ENCODE peak calls at places on chromosomes 6 and 20, in ten cellular contexts. One of them, this sample, is unnamed.

GRCh38 chr6:42010185-42010872 is 40.0 kb upstream of the TAF8 start:
- DNase-seq in nephron progenitor cell: no peak
- DNase-seq in kidney epithelial cell: no peak
- DNase-seq in breast epithelium: no peak
- DNase-seq in cardiac muscle cell: peak
- DNase-seq in colonic mucosa: no peak
- DNase-seq in activated B cell treated with CpG ODN at 0.5 μM for 24 hours: no peak
- DNase-seq in choroid plexus epithelial cell: no peak
- DNase-seq in heart left ventricle: no peak
- DNase-seq in ovary: no peak
- DNase-seq in this sample: no peak

GRCh38 chr20:38084425-38084951 is 50.9 kb downstream of the RPRD1B start:
- DNase-seq in cardiac muscle cell: peak
- DNase-seq in nephron progenitor cell: no peak
- DNase-seq in heart left ventricle: no peak
- DNase-seq in choroid plexus epithelial cell: peak
- DNase-seq in colonic mucosa: no peak
- DNase-seq in kidney epithelial cell: no peak
- DNase-seq in ovary: no peak
- DNase-seq in breast epithelium: no peak
- DNase-seq in activated B cell treated with CpG ODN at 0.5 μM for 24 hours: no peak
- DNase-seq in this sample: no peak

GRCh38 chr6:41497994-41498393 is 48.2 kb upstream of the FOXP4 start:
- DNase-seq in ovary: no peak
- DNase-seq in nephron progenitor cell: no peak
- DNase-seq in activated B cell treated with CpG ODN at 0.5 μM for 24 hours: no peak
- DNase-seq in cardiac muscle cell: peak
- DNase-seq in choroid plexus epithelial cell: peak
- DNase-seq in kidney epithelial cell: no peak
- DNase-seq in heart left ventricle: no peak
- DNase-seq in colonic mucosa: no peak
- DNase-seq in breast epithelium: no peak
- DNase-seq in this sample: no peak

GRCh38 chr6:40171343-40171742 is 237.1 kb upstream of the MOCS1 start:
- DNase-seq in kidney epithelial cell: no peak
- DNase-seq in heart left ventricle: no peak
- DNase-seq in cardiac muscle cell: no peak
- DNase-seq in activated B cell treated with CpG ODN at 0.5 μM for 24 hours: no peak
- DNase-seq in breast epithelium: no peak
- DNase-seq in nephron progenitor cell: no peak
- DNase-seq in colonic mucosa: no peak
- DNase-seq in ovary: no peak
- DNase-seq in choroid plexus epithelial cell: no peak
- DNase-seq in this sample: no peak

GRCh38 chr6:40722081-40722480 is 134.9 kb upstream of the LRFN2 start:
- DNase-seq in kidney epithelial cell: no peak
- DNase-seq in heart left ventricle: no peak
- DNase-seq in ovary: no peak
- DNase-seq in colonic mucosa: no peak
- DNase-seq in choroid plexus epithelial cell: peak
- DNase-seq in breast epithelium: no peak
- DNase-seq in nephron progenitor cell: no peak
- DNase-seq in activated B cell treated with CpG ODN at 0.5 μM for 24 hours: no peak
- DNase-seq in cardiac muscle cell: no peak
- DNase-seq in this sample: no peak

GRCh38 chr20:20939006-20939405 is 167.2 kb downstream of the LINC00237 start:
- DNase-seq in colonic mucosa: no peak
- DNase-seq in choroid plexus epithelial cell: no peak
- DNase-seq in nephron progenitor cell: no peak
- DNase-seq in heart left ventricle: no peak
- DNase-seq in breast epithelium: no peak
- DNase-seq in cardiac muscle cell: no peak
- DNase-seq in ovary: no peak
- DNase-seq in kidney epithelial cell: no peak
- DNase-seq in activated B cell treated with CpG ODN at 0.5 μM for 24 hours: no peak
- DNase-seq in this sample: no peak

GRCh38 chr6:149094934-149095341 is 222.6 kb upstream of the TAB2 start:
- DNase-seq in nephron progenitor cell: no peak
- DNase-seq in activated B cell treated with CpG ODN at 0.5 μM for 24 hours: no peak
- DNase-seq in cardiac muscle cell: peak
- DNase-seq in kidney epithelial cell: no peak
- DNase-seq in choroid plexus epithelial cell: peak
- DNase-seq in breast epithelium: no peak
- DNase-seq in ovary: no peak
- DNase-seq in heart left ventricle: no peak
- DNase-seq in colonic mucosa: no peak
- DNase-seq in this sample: no peak

GRCh38 chr6:2976571-2977085 is 5.3 kb upstream of the SERPINB6 start:
- DNase-seq in kidney epithelial cell: no peak
- DNase-seq in heart left ventricle: no peak
- DNase-seq in cardiac muscle cell: peak
- DNase-seq in ovary: no peak
- DNase-seq in choroid plexus epithelial cell: peak
- DNase-seq in activated B cell treated with CpG ODN at 0.5 μM for 24 hours: no peak
- DNase-seq in nephron progenitor cell: no peak
- DNase-seq in colonic mucosa: peak
- DNase-seq in breast epithelium: peak
- DNase-seq in this sample: no peak

GRCh38 chr6:165663283-165663735 is 268 bp upstream of the PDE10A start:
- DNase-seq in heart left ventricle: peak
- DNase-seq in cardiac muscle cell: peak
- DNase-seq in choroid plexus epithelial cell: peak
- DNase-seq in colonic mucosa: no peak
- DNase-seq in activated B cell treated with CpG ODN at 0.5 μM for 24 hours: no peak
- DNase-seq in breast epithelium: no peak
- DNase-seq in nephron progenitor cell: no peak
- DNase-seq in kidney epithelial cell: no peak
- DNase-seq in ovary: peak
- DNase-seq in this sample: no peak

GRCh38 chr20:56439784-56440291 is 27.8 kb downstream of the CASS4 start:
- DNase-seq in breast epithelium: peak
- DNase-seq in activated B cell treated with CpG ODN at 0.5 μM for 24 hours: no peak
- DNase-seq in cardiac muscle cell: peak
- DNase-seq in colonic mucosa: no peak
- DNase-seq in kidney epithelial cell: peak
- DNase-seq in ovary: peak
- DNase-seq in choroid plexus epithelial cell: peak
- DNase-seq in nephron progenitor cell: no peak
- DNase-seq in heart left ventricle: peak
- DNase-seq in this sample: peak

GRCh38 chr6:122652431-122652830 is 42.2 kb downstream of the PKIB start:
- DNase-seq in colonic mucosa: no peak
- DNase-seq in activated B cell treated with CpG ODN at 0.5 μM for 24 hours: no peak
- DNase-seq in kidney epithelial cell: peak
- DNase-seq in breast epithelium: no peak
- DNase-seq in cardiac muscle cell: no peak
- DNase-seq in choroid plexus epithelial cell: peak
- DNase-seq in ovary: no peak
- DNase-seq in nephron progenitor cell: no peak
- DNase-seq in heart left ventricle: no peak
- DNase-seq in this sample: no peak

GRCh38 chr20:31833130-31833930 is 12.1 kb downstream of the FOXS1 start:
- DNase-seq in choroid plexus epithelial cell: peak
- DNase-seq in cardiac muscle cell: peak
- DNase-seq in kidney epithelial cell: no peak
- DNase-seq in ovary: no peak
- DNase-seq in nephron progenitor cell: peak
- DNase-seq in breast epithelium: no peak
- DNase-seq in heart left ventricle: no peak
- DNase-seq in colonic mucosa: peak
- DNase-seq in activated B cell treated with CpG ODN at 0.5 μM for 24 hours: peak
- DNase-seq in this sample: peak

GRCh38 chr6:113690255-113690956 is 166.7 kb upstream of the MARCKS start:
- DNase-seq in choroid plexus epithelial cell: peak
- DNase-seq in heart left ventricle: no peak
- DNase-seq in nephron progenitor cell: no peak
- DNase-seq in breast epithelium: peak
- DNase-seq in kidney epithelial cell: peak
- DNase-seq in colonic mucosa: no peak
- DNase-seq in ovary: no peak
- DNase-seq in activated B cell treated with CpG ODN at 0.5 μM for 24 hours: no peak
- DNase-seq in cardiac muscle cell: peak
- DNase-seq in this sample: no peak

GRCh38 chr6:40802481-40802880 is 215.3 kb upstream of the LRFN2 start:
- DNase-seq in activated B cell treated with CpG ODN at 0.5 μM for 24 hours: no peak
- DNase-seq in breast epithelium: no peak
- DNase-seq in nephron progenitor cell: no peak
- DNase-seq in colonic mucosa: no peak
- DNase-seq in heart left ventricle: no peak
- DNase-seq in kidney epithelial cell: no peak
- DNase-seq in cardiac muscle cell: no peak
- DNase-seq in ovary: no peak
- DNase-seq in choroid plexus epithelial cell: no peak
- DNase-seq in this sample: no peak

GRCh38 chr6:31317036-31317435 is 39.9 kb downstream of the HLA-B start:
- DNase-seq in kidney epithelial cell: no peak
- DNase-seq in cardiac muscle cell: no peak
- DNase-seq in colonic mucosa: no peak
- DNase-seq in activated B cell treated with CpG ODN at 0.5 μM for 24 hours: no peak
- DNase-seq in nephron progenitor cell: no peak
- DNase-seq in ovary: no peak
- DNase-seq in heart left ventricle: no peak
- DNase-seq in breast epithelium: no peak
- DNase-seq in choroid plexus epithelial cell: no peak
- DNase-seq in this sample: no peak

GRCh38 chr20:20956586-20956985 is 149.6 kb downstream of the LINC00237 start:
- DNase-seq in cardiac muscle cell: no peak
- DNase-seq in activated B cell treated with CpG ODN at 0.5 μM for 24 hours: no peak
- DNase-seq in ovary: no peak
- DNase-seq in breast epithelium: no peak
- DNase-seq in choroid plexus epithelial cell: no peak
- DNase-seq in colonic mucosa: no peak
- DNase-seq in heart left ventricle: no peak
- DNase-seq in kidney epithelial cell: no peak
- DNase-seq in nephron progenitor cell: no peak
- DNase-seq in this sample: no peak

GRCh38 chr6:152680879-152681517 is 16.7 kb upstream of the MYCT1 start:
- DNase-seq in ovary: no peak
- DNase-seq in breast epithelium: no peak
- DNase-seq in kidney epithelial cell: no peak
- DNase-seq in colonic mucosa: no peak
- DNase-seq in nephron progenitor cell: no peak
- DNase-seq in choroid plexus epithelial cell: no peak
- DNase-seq in activated B cell treated with CpG ODN at 0.5 μM for 24 hours: no peak
- DNase-seq in heart left ventricle: no peak
- DNase-seq in cardiac muscle cell: no peak
- DNase-seq in this sample: no peak

GRCh38 chr6:158017621-158018369 is 36.1 kb downstream of the SYNJ2 start:
- DNase-seq in choroid plexus epithelial cell: no peak
- DNase-seq in heart left ventricle: no peak
- DNase-seq in colonic mucosa: no peak
- DNase-seq in nephron progenitor cell: no peak
- DNase-seq in activated B cell treated with CpG ODN at 0.5 μM for 24 hours: no peak
- DNase-seq in breast epithelium: no peak
- DNase-seq in cardiac muscle cell: no peak
- DNase-seq in kidney epithelial cell: no peak
- DNase-seq in ovary: no peak
- DNase-seq in this sample: peak

DNA sequence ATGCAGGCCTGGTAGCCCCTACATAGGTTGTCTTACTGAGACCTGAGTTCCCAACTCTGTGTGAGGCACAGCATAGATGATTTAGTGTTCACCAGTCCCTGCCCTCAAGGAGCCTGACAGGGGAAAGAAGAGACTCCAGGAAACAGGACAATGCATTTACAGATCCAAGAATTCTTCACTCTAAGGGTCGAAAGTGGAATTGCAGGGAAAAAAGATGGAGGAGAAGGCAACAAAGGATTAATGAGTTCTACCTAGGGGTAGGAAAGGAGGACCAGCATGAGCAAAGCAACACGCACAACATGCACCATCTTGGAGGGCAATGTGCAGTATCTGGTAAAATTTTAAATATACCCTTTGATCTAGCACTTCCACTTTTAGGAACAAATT is 5.9 kb downstream of the SPAG4 start:
- DNase-seq in cardiac muscle cell: no peak
- DNase-seq in choroid plexus epithelial cell: no peak
- DNase-seq in ovary: no peak
- DNase-seq in colonic mucosa: no peak
- DNase-seq in kidney epithelial cell: no peak
- DNase-seq in activated B cell treated with CpG ODN at 0.5 μM for 24 hours: no peak
- DNase-seq in breast epithelium: no peak
- DNase-seq in heart left ventricle: no peak
- DNase-seq in nephron progenitor cell: no peak
- DNase-seq in this sample: no peak
- TF ChIP-seq CTCF in cardiac muscle cell: no peak
- TF ChIP-seq CTCF in choroid plexus epithelial cell: no peak
- TF ChIP-seq CTCF in ovary: no peak
- TF ChIP-seq CTCF in colonic mucosa: no peak
- TF ChIP-seq CTCF in kidney epithelial cell: peak
- TF ChIP-seq CTCF in activated B cell treated with CpG ODN at 0.5 μM for 24 hours: no peak
- TF ChIP-seq CTCF in breast epithelium: no peak
- TF ChIP-seq CTCF in heart left ventricle: no peak
- TF ChIP-seq CTCF in nephron progenitor cell: peak
- TF ChIP-seq CTCF in this sample: no peak

DNA sequence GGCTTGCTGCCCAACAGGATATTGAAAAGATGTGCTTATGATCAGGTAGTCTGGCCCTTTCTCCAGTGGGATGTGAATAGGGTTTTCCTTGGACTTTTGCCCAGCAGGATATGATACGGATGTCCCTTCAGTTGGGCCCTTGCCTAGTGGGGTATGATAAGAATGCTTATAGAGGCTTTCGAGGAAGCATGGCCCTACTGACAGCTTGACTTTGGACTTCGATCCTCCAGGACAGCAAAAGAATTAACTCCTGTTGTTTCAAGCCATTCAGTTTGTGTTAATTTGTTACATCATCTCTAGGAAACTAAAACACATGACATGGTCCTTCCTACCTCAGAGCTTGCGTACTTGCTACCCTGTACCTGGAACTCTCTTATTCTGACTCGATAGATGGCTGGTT is 9.7 kb upstream of the ZNF334 start:
- DNase-seq in ovary: no peak
- DNase-seq in cardiac muscle cell: no peak
- DNase-seq in kidney epithelial cell: no peak
- DNase-seq in choroid plexus epithelial cell: no peak
- DNase-seq in breast epithelium: no peak
- DNase-seq in colonic mucosa: no peak
- DNase-seq in heart left ventricle: no peak
- DNase-seq in nephron progenitor cell: no peak
- DNase-seq in activated B cell treated with CpG ODN at 0.5 μM for 24 hours: no peak
- DNase-seq in this sample: no peak
- TF ChIP-seq CTCF in ovary: no peak
- TF ChIP-seq CTCF in cardiac muscle cell: no peak
- TF ChIP-seq CTCF in kidney epithelial cell: no peak
- TF ChIP-seq CTCF in choroid plexus epithelial cell: no peak
- TF ChIP-seq CTCF in breast epithelium: no peak
- TF ChIP-seq CTCF in colonic mucosa: no peak
- TF ChIP-seq CTCF in heart left ventricle: no peak
- TF ChIP-seq CTCF in nephron progenitor cell: no peak
- TF ChIP-seq CTCF in activated B cell treated with CpG ODN at 0.5 μM for 24 hours: no peak
- TF ChIP-seq CTCF in this sample: no peak

GRCh38 chr20:1061484-1062221 is 56.7 kb upstream of the PSMF1 start:
- DNase-seq in cardiac muscle cell: no peak
- DNase-seq in breast epithelium: no peak
- DNase-seq in heart left ventricle: no peak
- DNase-seq in choroid plexus epithelial cell: no peak
- DNase-seq in ovary: no peak
- DNase-seq in activated B cell treated with CpG ODN at 0.5 μM for 24 hours: no peak
- DNase-seq in kidney epithelial cell: no peak
- DNase-seq in colonic mucosa: no peak
- DNase-seq in nephron progenitor cell: no peak
- DNase-seq in this sample: no peak
- TF ChIP-seq CTCF in cardiac muscle cell: no peak
- TF ChIP-seq CTCF in breast epithelium: no peak
- TF ChIP-seq CTCF in heart left ventricle: no peak
- TF ChIP-seq CTCF in choroid plexus epithelial cell: no peak
- TF ChIP-seq CTCF in ovary: no peak
- TF ChIP-seq CTCF in activated B cell treated with CpG ODN at 0.5 μM for 24 hours: no peak
- TF ChIP-seq CTCF in kidney epithelial cell: no peak
- TF ChIP-seq CTCF in colonic mucosa: no peak
- TF ChIP-seq CTCF in nephron progenitor cell: no peak
- TF ChIP-seq CTCF in this sample: no peak

GRCh38 chr6:142945071-142945445 is at the start of gene HIVEP2:
- DNase-seq in activated B cell treated with CpG ODN at 0.5 μM for 24 hours: peak
- DNase-seq in choroid plexus epithelial cell: peak
- DNase-seq in heart left ventricle: peak
- DNase-seq in breast epithelium: peak
- DNase-seq in nephron progenitor cell: peak
- DNase-seq in ovary: peak
- DNase-seq in colonic mucosa: peak
- DNase-seq in cardiac muscle cell: peak
- DNase-seq in kidney epithelial cell: no peak
- DNase-seq in this sample: peak
- TF ChIP-seq CTCF in activated B cell treated with CpG ODN at 0.5 μM for 24 hours: no peak
- TF ChIP-seq CTCF in choroid plexus epithelial cell: no peak
- TF ChIP-seq CTCF in heart left ventricle: no peak
- TF ChIP-seq CTCF in breast epithelium: no peak
- TF ChIP-seq CTCF in nephron progenitor cell: no peak
- TF ChIP-seq CTCF in ovary: no peak
- TF ChIP-seq CTCF in colonic mucosa: no peak
- TF ChIP-seq CTCF in cardiac muscle cell: no peak
- TF ChIP-seq CTCF in kidney epithelial cell: no peak
- TF ChIP-seq CTCF in this sample: no peak